ENCODE peak calls at places on chromosomes 7 and 10, in eight cellular contexts. X is Calu3, M is Caco-2, C is endothelial cell, Y is type B pancreatic cell, E is foreskin keratinocyte, Q is brain microvascular endothelial cell, N is AG09309. R is an unnamed sample.

GRCh38 chr10:86936661-86937501 is 20.5 kb downstream of the MMRN2 start:
- DNase-seq in C (no peak), E (no peak), X (no peak), N (no peak), Q (peak), Y (no peak), M (no peak), R (no peak)

GRCh38 chr7:149865437-149865836 is 8.3 kb upstream of the ATP6V0E2 start:
- DNase-seq in C (no peak), Q (no peak), N (no peak), X (no peak), M (no peak), Y (no peak), E (no peak), R (no peak)

GRCh38 chr10:75651452-75651851 is 220.0 kb downstream of the LRMDA start:
- DNase-seq in C (no peak), E (peak), Y (no peak), X (peak), Q (no peak), N (no peak), M (peak), R (no peak)

GRCh38 chr7:74059681-74060588 is 23.7 kb upstream of the LIMK1 start:
- DNase-seq in Q (no peak), M (no peak), C (no peak), X (peak), Y (no peak), N (no peak), E (peak), R (no peak)

GRCh38 chr10:45580781-45581496 is 91.6 kb downstream of the ZFAND4 start:
- DNase-seq in M (no peak), Y (no peak), E (no peak), C (no peak), N (no peak), Q (no peak), X (peak), R (no peak)

GRCh38 chr7:149050941-149051340 is 22.6 kb upstream of the PDIA4 start:
- DNase-seq in E (peak), C (no peak), N (no peak), X (no peak), M (no peak), Y (no peak), Q (peak), R (no peak)

GRCh38 chr10:23116696-23117095 is 21.3 kb downstream of the MSRB2 start:
- DNase-seq in N (no peak), C (no peak), X (no peak), E (no peak), M (no peak), Q (no peak), Y (no peak), R (no peak)

GRCh38 chr7:123865517-123866117 is 20.6 kb downstream of the HYAL4 start:
- DNase-seq in N (peak), Q (peak), M (peak), X (peak), E (peak), C (peak), Y (no peak), R (no peak)

GRCh38 chr7:89238156-89238555 is 442.6 kb upstream of the TEX47 start:
- DNase-seq in Y (no peak), X (no peak), M (no peak), E (peak), Q (no peak), N (peak), C (no peak), R (no peak)

GRCh38 chr10:13956826-13957225 is 370.1 kb downstream of the PRPF18 start:
- DNase-seq in C (no peak), X (no peak), M (no peak), Y (no peak), Q (peak), E (no peak), N (peak), R (no peak)

GRCh38 chr10:46330881-46331280 is 44.1 kb downstream of the ANTXRL start:
- DNase-seq in Q (no peak), C (no peak), N (no peak), M (no peak), X (no peak), E (no peak), Y (no peak), R (no peak)

GRCh38 chr10:26696786-26697162 is 727 bp upstream of the PDSS1 start:
- DNase-seq in X (no peak), E (peak), C (no peak), Y (no peak), Q (no peak), N (no peak), M (peak), R (no peak)

GRCh38 chr10:126117196-126117595 is 220.8 kb downstream of the FANK1 start:
- DNase-seq in N (no peak), C (no peak), M (no peak), E (no peak), X (no peak), Q (no peak), Y (no peak), R (no peak)

GRCh38 chr7:131424219-131424822 is 96.6 kb downstream of the MKLN1 start:
- DNase-seq in X (no peak), E (peak), Q (peak), C (no peak), M (no peak), Y (no peak), N (peak), R (no peak)

GRCh38 chr10:71868192-71868697 is 17.2 kb upstream of the PSAP start:
- DNase-seq in M (peak), C (no peak), Q (peak), N (no peak), Y (no peak), E (peak), X (peak), R (peak)

GRCh38 chr10:63703113-63703670 is 182.0 kb downstream of the REEP3 start:
- DNase-seq in C (no peak), N (no peak), X (no peak), E (no peak), M (no peak), Q (no peak), Y (no peak), R (no peak)

GRCh38 chr10:120732067-120732466 is 119.1 kb upstream of the WDR11 start:
- DNase-seq in M (no peak), X (peak), E (peak), N (no peak), Q (no peak), Y (no peak), C (no peak), R (peak)

GRCh38 chr10:122291739-122292138 is 20.6 kb downstream of the BTBD16 start:
- DNase-seq in N (no peak), Q (no peak), Y (no peak), C (no peak), E (no peak), X (no peak), M (no peak), R (no peak)

GRCh38 chr7:76330673-76331072 is 28.1 kb downstream of the YWHAG start:
- DNase-seq in N (no peak), E (no peak), X (no peak), C (no peak), Q (no peak), M (no peak), Y (no peak), R (no peak)
- TF ChIP-seq CTCF in N (no peak), E (peak), X (no peak), C (no peak), Q (no peak), M (no peak), Y (no peak), R (no peak)

DNA sequence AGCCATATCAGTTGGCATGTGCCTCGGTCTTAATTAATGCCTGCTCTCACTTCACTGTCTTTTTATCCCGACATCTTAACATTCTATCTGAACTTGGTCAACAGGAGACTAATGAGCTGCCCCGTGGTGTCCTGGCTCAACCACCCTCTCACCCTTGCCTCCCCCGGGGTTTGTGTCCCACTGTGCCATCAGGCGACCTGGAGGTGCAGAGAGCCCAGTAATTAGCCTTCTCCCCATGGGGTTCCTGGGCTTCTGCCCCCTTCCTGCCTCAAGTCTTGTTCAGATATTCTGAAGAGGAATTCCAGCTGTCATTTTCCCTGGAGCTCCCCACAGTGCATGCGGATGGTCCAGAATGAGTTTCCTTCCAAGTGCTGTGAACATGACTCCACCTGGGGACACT is 10.1 kb upstream of the JAKMIP3 start:
- DNase-seq in C (no peak), X (no peak), Y (no peak), E (no peak), M (no peak), Q (no peak), N (no peak), R (no peak)
- TF ChIP-seq CTCF in C (no peak), X (no peak), Y (no peak), E (no peak), M (no peak), Q (no peak), N (no peak), R (no peak)

GRCh38 chr10:97333351-97333600 is 1.3 kb downstream of the FRAT2 start:
- DNase-seq in Q (no peak), C (no peak), Y (no peak), E (peak), N (no peak), X (peak), M (no peak), R (no peak)
- TF ChIP-seq CTCF in Q (peak), C (no peak), Y (peak), E (no peak), N (peak), X (no peak), M (peak), R (peak)

DNA sequence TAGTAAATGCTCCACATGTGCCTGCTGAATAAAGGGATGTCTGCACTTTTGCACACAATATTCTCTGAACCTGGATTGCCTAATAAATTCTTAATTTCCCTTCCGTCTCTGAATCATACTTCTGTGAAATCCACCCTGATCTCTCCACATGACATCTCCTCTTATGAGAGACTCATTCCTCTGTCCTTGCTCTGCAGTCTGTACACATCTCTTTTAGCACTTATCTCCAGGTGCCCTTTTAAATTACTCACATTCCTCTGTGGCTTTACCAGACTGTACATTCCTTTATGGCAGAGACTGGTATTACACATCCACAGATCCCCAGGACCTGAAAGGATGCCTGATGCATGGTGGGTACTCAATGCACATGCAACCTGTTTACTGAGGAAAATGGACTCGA is 527.6 kb downstream of the PHTF2 start:
- DNase-seq in Q (peak), M (peak), X (no peak), Y (no peak), E (peak), C (no peak), N (peak), R (peak)
- TF ChIP-seq CTCF in Q (no peak), M (no peak), X (no peak), Y (no peak), E (no peak), C (no peak), N (no peak), R (peak)

DNA sequence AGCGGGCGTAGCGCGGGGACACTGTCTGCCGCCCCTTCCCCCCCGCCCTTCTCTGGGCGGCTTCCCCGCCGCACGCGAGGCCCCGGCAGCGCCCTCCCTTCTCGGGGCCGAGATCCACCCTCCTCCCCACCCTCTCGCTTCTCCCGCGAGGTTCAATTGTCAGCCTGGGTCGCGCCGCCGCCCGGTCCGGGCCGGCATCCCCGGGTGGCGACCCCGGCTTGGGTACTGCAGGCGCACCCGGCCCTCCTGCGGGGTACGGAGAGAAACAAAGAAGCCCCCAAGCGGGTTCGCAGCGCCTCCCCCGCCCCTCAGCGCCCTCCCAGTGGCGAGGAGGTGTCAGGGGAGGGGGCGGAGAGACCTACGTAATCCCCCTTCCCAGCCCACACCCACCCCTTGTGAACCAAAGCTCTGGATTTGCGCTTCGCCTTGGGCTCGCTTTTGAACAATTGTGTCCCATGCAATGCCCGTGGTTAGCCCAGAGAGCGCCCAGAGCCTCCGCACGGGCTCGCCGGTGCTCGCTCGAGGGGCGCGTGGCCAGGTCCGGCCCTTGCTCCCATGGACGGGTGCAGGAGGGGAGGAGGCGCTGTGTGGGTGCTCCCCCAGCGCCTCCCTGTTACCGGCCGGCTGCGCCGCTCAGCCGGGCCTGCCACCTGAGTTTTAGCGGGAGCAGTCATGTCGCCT is 634 bp downstream of the HECW1 start:
- DNase-seq in E (no peak), Q (peak), C (peak), N (no peak), X (no peak), Y (peak), M (no peak), R (no peak)
- TF ChIP-seq CTCF in E (no peak), Q (no peak), C (no peak), N (no peak), X (no peak), Y (no peak), M (no peak), R (no peak)

GRCh38 chr7:8310876-8311275 is 48.9 kb upstream of the ICA1 start:
- DNase-seq in M (no peak), Y (no peak), N (no peak), Q (no peak), C (no peak), E (no peak), X (no peak), R (no peak)
- TF ChIP-seq CTCF in M (no peak), Y (no peak), N (no peak), Q (no peak), C (no peak), E (no peak), X (no peak), R (no peak)

GRCh38 chr7:64639267-64640001 is 26.5 kb upstream of the ZNF107 start:
- DNase-seq in C (no peak), E (peak), M (no peak), X (no peak), N (no peak), Y (no peak), Q (no peak), R (no peak)
- TF ChIP-seq CTCF in C (no peak), E (no peak), M (no peak), X (no peak), N (no peak), Y (no peak), Q (no peak), R (no peak)

GRCh38 chr10:62414359-62414758 is 40.2 kb downstream of the ZNF365 start:
- DNase-seq in Y (no peak), X (no peak), Q (no peak), N (no peak), M (no peak), E (no peak), C (no peak), R (no peak)
- TF ChIP-seq CTCF in Y (peak), X (peak), Q (peak), N (no peak), M (no peak), E (peak), C (peak), R (peak)

GRCh38 chr7:49187543-49188268 is 263.4 kb downstream of the CDC14C start:
- DNase-seq in Q (no peak), X (peak), Y (no peak), C (no peak), M (peak), N (no peak), E (no peak), R (no peak)
- TF ChIP-seq CTCF in Q (no peak), X (no peak), Y (no peak), C (no peak), M (no peak), N (no peak), E (peak), R (peak)

DNA sequence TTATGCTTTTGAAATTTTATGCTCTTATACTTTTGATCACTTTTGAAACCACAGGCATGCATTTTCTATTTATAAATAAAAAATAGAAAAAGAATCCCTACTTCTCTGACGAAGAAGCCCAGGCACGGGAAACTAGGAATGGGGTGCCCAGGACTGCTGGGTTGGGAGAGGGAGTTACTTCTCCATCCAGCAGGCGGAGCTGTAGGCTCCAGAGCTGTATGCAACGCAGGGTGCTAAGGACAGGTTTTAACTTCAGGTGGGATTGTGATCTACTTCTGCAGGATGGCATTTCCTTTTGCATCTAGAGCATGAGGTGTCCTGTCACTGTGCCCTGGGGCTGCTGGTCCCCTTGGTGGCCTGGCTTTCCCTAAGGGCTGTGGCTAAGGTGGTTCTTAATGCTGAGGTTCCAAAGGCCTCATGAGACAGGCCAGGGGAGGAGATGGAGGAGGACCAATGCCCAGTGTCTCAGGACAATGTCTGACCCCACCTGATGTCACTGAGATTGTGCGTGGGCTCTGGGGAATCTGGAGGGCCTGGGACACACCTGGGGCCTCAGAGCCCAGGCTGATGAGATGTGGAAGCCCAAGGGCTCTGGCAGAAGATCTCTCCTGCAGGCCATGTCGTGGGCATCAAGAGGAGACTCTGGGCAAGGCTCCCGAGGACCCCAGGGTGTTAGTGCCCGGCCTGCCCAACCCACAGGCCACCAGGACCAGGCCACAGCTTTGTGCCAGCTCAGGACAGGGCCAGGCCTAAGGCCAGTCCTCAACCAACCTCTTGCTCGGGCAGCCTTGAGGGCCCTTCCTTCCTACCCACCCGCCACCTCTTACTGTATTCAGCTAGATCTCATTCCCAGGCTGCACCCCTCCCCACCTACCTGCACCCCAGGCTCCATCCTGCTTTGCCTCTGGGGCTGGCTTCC is 507 bp downstream of the CCDC201 start:
- DNase-seq in E (no peak), X (peak), Y (no peak), Q (no peak), M (peak), N (no peak), C (peak), R (no peak)
- TF ChIP-seq CTCF in E (peak), X (peak), Y (peak), Q (peak), M (peak), N (peak), C (peak), R (peak)

R was measured in epithelial cell of proximal tubule.